ENCODE peak calls at places on chromosomes 4 and X, in five cellular contexts. One of them, this sample, is unnamed.

GRCh38 chr4:4912155-4912554 is 52.7 kb downstream of the MSX1 start:
- DNase-seq in H9: no peak
- DNase-seq in heart right ventricle: no peak
- DNase-seq in naive thymus-derived CD8-positive, alpha-beta T cell: no peak
- DNase-seq in B cell: no peak
- DNase-seq in this sample: no peak

GRCh38 chrX:153598541-153599191 is at the start of gene CCNQ:
- DNase-seq in B cell: peak
- DNase-seq in heart right ventricle: no peak
- DNase-seq in H9: peak
- DNase-seq in naive thymus-derived CD8-positive, alpha-beta T cell: no peak
- DNase-seq in this sample: no peak

GRCh38 chr4:96352051-96352517 is 512.2 kb downstream of the PDHA2 start:
- DNase-seq in heart right ventricle: no peak
- DNase-seq in H9: peak
- DNase-seq in naive thymus-derived CD8-positive, alpha-beta T cell: no peak
- DNase-seq in B cell: no peak
- DNase-seq in this sample: no peak

GRCh38 chr4:79248610-79249009 is 77.3 kb downstream of the NAA11 start:
- DNase-seq in H9: no peak
- DNase-seq in heart right ventricle: no peak
- DNase-seq in B cell: no peak
- DNase-seq in naive thymus-derived CD8-positive, alpha-beta T cell: no peak
- DNase-seq in this sample: no peak

GRCh38 chr4:129358571-129358970 is 262.6 kb downstream of the C4orf33 start:
- DNase-seq in heart right ventricle: no peak
- DNase-seq in B cell: no peak
- DNase-seq in H9: no peak
- DNase-seq in naive thymus-derived CD8-positive, alpha-beta T cell: no peak
- DNase-seq in this sample: no peak

GRCh38 chrX:20974326-20974725 is 399.9 kb upstream of the CNKSR2 start:
- DNase-seq in naive thymus-derived CD8-positive, alpha-beta T cell: no peak
- DNase-seq in H9: no peak
- DNase-seq in B cell: no peak
- DNase-seq in heart right ventricle: no peak
- DNase-seq in this sample: no peak

GRCh38 chr4:41129128-41129754 is 85.1 kb downstream of the APBB2 start:
- DNase-seq in B cell: no peak
- DNase-seq in naive thymus-derived CD8-positive, alpha-beta T cell: no peak
- DNase-seq in heart right ventricle: no peak
- DNase-seq in H9: no peak
- DNase-seq in this sample: no peak

GRCh38 chrX:6313356-6313755 is 84.7 kb upstream of the NLGN4X start:
- DNase-seq in B cell: no peak
- DNase-seq in naive thymus-derived CD8-positive, alpha-beta T cell: no peak
- DNase-seq in H9: no peak
- DNase-seq in heart right ventricle: no peak
- DNase-seq in this sample: no peak

GRCh38 chr4:793109-793861 is 32.6 kb downstream of the CPLX1 start:
- DNase-seq in H9: no peak
- DNase-seq in naive thymus-derived CD8-positive, alpha-beta T cell: no peak
- DNase-seq in heart right ventricle: no peak
- DNase-seq in B cell: no peak
- DNase-seq in this sample: no peak

GRCh38 chrX:70171636-70172035 is 5.6 kb upstream of the DGAT2L6 start:
- DNase-seq in H9: no peak
- DNase-seq in heart right ventricle: no peak
- DNase-seq in B cell: no peak
- DNase-seq in naive thymus-derived CD8-positive, alpha-beta T cell: no peak
- DNase-seq in this sample: no peak

GRCh38 chr4:25585901-25586523 is 69.6 kb upstream of the SLC34A2 start:
- DNase-seq in H9: peak
- DNase-seq in B cell: no peak
- DNase-seq in heart right ventricle: no peak
- DNase-seq in naive thymus-derived CD8-positive, alpha-beta T cell: no peak
- DNase-seq in this sample: no peak

GRCh38 chr4:55549888-55550287 is 3.2 kb upstream of the CLOCK start:
- DNase-seq in B cell: no peak
- DNase-seq in heart right ventricle: no peak
- DNase-seq in H9: no peak
- DNase-seq in naive thymus-derived CD8-positive, alpha-beta T cell: no peak
- DNase-seq in this sample: no peak

GRCh38 chr4:143140696-143141095 is 44.0 kb upstream of the USP38 start:
- DNase-seq in heart right ventricle: no peak
- DNase-seq in H9: peak
- DNase-seq in naive thymus-derived CD8-positive, alpha-beta T cell: no peak
- DNase-seq in B cell: no peak
- DNase-seq in this sample: no peak

GRCh38 chrX:479273-479981 is 92.7 kb upstream of the PPP2R3B start:
- DNase-seq in naive thymus-derived CD8-positive, alpha-beta T cell: peak
- DNase-seq in heart right ventricle: no peak
- DNase-seq in H9: no peak
- DNase-seq in B cell: no peak
- DNase-seq in this sample: no peak

GRCh38 chr4:173503330-173504180 is 26.5 kb downstream of the HAND2 start:
- DNase-seq in B cell: no peak
- DNase-seq in H9: no peak
- DNase-seq in naive thymus-derived CD8-positive, alpha-beta T cell: no peak
- DNase-seq in heart right ventricle: no peak
- DNase-seq in this sample: no peak

GRCh38 chr4:2258091-2259035 is 3.5 kb downstream of the MXD4 start:
- DNase-seq in B cell: peak
- DNase-seq in naive thymus-derived CD8-positive, alpha-beta T cell: no peak
- DNase-seq in heart right ventricle: peak
- DNase-seq in H9: no peak
- DNase-seq in this sample: no peak

GRCh38 chrX:23390979-23391378 is 56.3 kb downstream of the PTCHD1 start:
- DNase-seq in H9: no peak
- DNase-seq in heart right ventricle: no peak
- DNase-seq in naive thymus-derived CD8-positive, alpha-beta T cell: no peak
- DNase-seq in B cell: no peak
- DNase-seq in this sample: no peak

GRCh38 chr4:106365613-106366012 is 3.0 kb downstream of the GIMD1 start:
- DNase-seq in B cell: no peak
- DNase-seq in naive thymus-derived CD8-positive, alpha-beta T cell: no peak
- DNase-seq in H9: no peak
- DNase-seq in heart right ventricle: no peak
- DNase-seq in this sample: no peak

GRCh38 chrX:97633798-97634197 is 750.1 kb downstream of the RPA4 start:
- DNase-seq in H9: no peak
- DNase-seq in B cell: no peak
- DNase-seq in heart right ventricle: no peak
- DNase-seq in naive thymus-derived CD8-positive, alpha-beta T cell: no peak
- DNase-seq in this sample: no peak

GRCh38 chrX:111040377-111041017 is 55.5 kb upstream of the PAK3 start:
- DNase-seq in H9: no peak
- DNase-seq in B cell: no peak
- DNase-seq in naive thymus-derived CD8-positive, alpha-beta T cell: no peak
- DNase-seq in heart right ventricle: no peak
- DNase-seq in this sample: no peak

GRCh38 chrX:22060451-22060940 is 28.4 kb downstream of the PHEX start:
- DNase-seq in heart right ventricle: no peak
- DNase-seq in B cell: no peak
- DNase-seq in H9: no peak
- DNase-seq in naive thymus-derived CD8-positive, alpha-beta T cell: no peak
- DNase-seq in this sample: no peak

GRCh38 chrX:9312922-9313867 is 151.7 kb upstream of the TBL1X start:
- DNase-seq in naive thymus-derived CD8-positive, alpha-beta T cell: peak
- DNase-seq in heart right ventricle: peak
- DNase-seq in H9: peak
- DNase-seq in B cell: peak
- DNase-seq in this sample: peak

GRCh38 chr4:134762053-134762452 is 560.5 kb upstream of the PABPC4L start:
- DNase-seq in B cell: no peak
- DNase-seq in H9: no peak
- DNase-seq in naive thymus-derived CD8-positive, alpha-beta T cell: no peak
- DNase-seq in heart right ventricle: no peak
- DNase-seq in this sample: no peak

GRCh38 chrX:150547511-150548115 is 20.8 kb upstream of the MTM1 start:
- DNase-seq in heart right ventricle: peak
- DNase-seq in B cell: peak
- DNase-seq in H9: peak
- DNase-seq in naive thymus-derived CD8-positive, alpha-beta T cell: no peak
- DNase-seq in this sample: no peak

GRCh38 chr4:60241886-60242285 is 958.2 kb upstream of the ADGRL3 start:
- DNase-seq in B cell: no peak
- DNase-seq in heart right ventricle: no peak
- DNase-seq in naive thymus-derived CD8-positive, alpha-beta T cell: no peak
- DNase-seq in H9: no peak
- DNase-seq in this sample: no peak

GRCh38 chrX:125522752-125523151 is 203.1 kb downstream of the TEX13C start:
- DNase-seq in B cell: no peak
- DNase-seq in naive thymus-derived CD8-positive, alpha-beta T cell: no peak
- DNase-seq in heart right ventricle: no peak
- DNase-seq in H9: no peak
- DNase-seq in this sample: no peak

GRCh38 chr4:14749910-14750309 is 252.4 kb upstream of the CPEB2 start:
- DNase-seq in B cell: no peak
- DNase-seq in heart right ventricle: peak
- DNase-seq in naive thymus-derived CD8-positive, alpha-beta T cell: peak
- DNase-seq in H9: peak
- DNase-seq in this sample: no peak

GRCh38 chr4:51960486-51960885 is 59.7 kb downstream of the LRRC66 start:
- DNase-seq in B cell: no peak
- DNase-seq in heart right ventricle: no peak
- DNase-seq in H9: no peak
- DNase-seq in naive thymus-derived CD8-positive, alpha-beta T cell: no peak
- DNase-seq in this sample: no peak

GRCh38 chr4:172099376-172099775 is 286.2 kb downstream of the GALNTL6 start:
- DNase-seq in naive thymus-derived CD8-positive, alpha-beta T cell: no peak
- DNase-seq in H9: no peak
- DNase-seq in heart right ventricle: no peak
- DNase-seq in B cell: no peak
- DNase-seq in this sample: no peak

GRCh38 chr4:155722816-155723499 is 35.9 kb upstream of the GUCY1B1 start:
- DNase-seq in B cell: no peak
- DNase-seq in H9: no peak
- DNase-seq in heart right ventricle: no peak
- DNase-seq in naive thymus-derived CD8-positive, alpha-beta T cell: no peak
- DNase-seq in this sample: no peak

GRCh38 chrX:57900961-57901360 is 9.3 kb downstream of the ZXDA start:
- DNase-seq in B cell: no peak
- DNase-seq in naive thymus-derived CD8-positive, alpha-beta T cell: no peak
- DNase-seq in H9: no peak
- DNase-seq in heart right ventricle: peak
- DNase-seq in this sample: no peak

GRCh38 chr4:151744614-151745013 is 16.2 kb downstream of the GATB start:
- DNase-seq in H9: no peak
- DNase-seq in naive thymus-derived CD8-positive, alpha-beta T cell: no peak
- DNase-seq in B cell: no peak
- DNase-seq in heart right ventricle: no peak
- DNase-seq in this sample: no peak

GRCh38 chr4:78296261-78296660 is 239.1 kb downstream of the FRAS1 start:
- DNase-seq in naive thymus-derived CD8-positive, alpha-beta T cell: no peak
- DNase-seq in B cell: no peak
- DNase-seq in H9: no peak
- DNase-seq in heart right ventricle: no peak
- DNase-seq in this sample: no peak

GRCh38 chrX:14506866-14507265 is 22.5 kb upstream of the GLRA2 start:
- DNase-seq in naive thymus-derived CD8-positive, alpha-beta T cell: no peak
- DNase-seq in B cell: no peak
- DNase-seq in H9: no peak
- DNase-seq in heart right ventricle: no peak
- DNase-seq in this sample: no peak

GRCh38 chr4:109873791-109874514 is 26.0 kb downstream of the LRIT3 start:
- DNase-seq in H9: no peak
- DNase-seq in B cell: no peak
- DNase-seq in heart right ventricle: no peak
- DNase-seq in naive thymus-derived CD8-positive, alpha-beta T cell: no peak
- DNase-seq in this sample: no peak

GRCh38 chr4:114598191-114599121 is at the start of gene UGT8:
- DNase-seq in naive thymus-derived CD8-positive, alpha-beta T cell: no peak
- DNase-seq in B cell: peak
- DNase-seq in heart right ventricle: no peak
- DNase-seq in H9: peak
- DNase-seq in this sample: peak

GRCh38 chr4:1854752-1855151 is 1.2 kb downstream of the LETM1 start:
- DNase-seq in B cell: no peak
- DNase-seq in naive thymus-derived CD8-positive, alpha-beta T cell: no peak
- DNase-seq in heart right ventricle: no peak
- DNase-seq in H9: no peak
- DNase-seq in this sample: no peak

This sample was measured in effector memory CD8-positive, alpha-beta T cell.